ENCODE peak calls at places on chromosomes 6 and 20, in eight cellular contexts. N is HepG2, X is HCT116, V is endothelial cell of umbilical vein, S is SK-N-SH, D is GM12878, C is K562, R is H1. A is an unnamed sample.

GRCh38 chr6:119545245-119545644 is 195.7 kb upstream of the MAN1A1 start:
- DNase-seq in N (no peak), X (no peak), V (no peak), S (no peak), D (no peak), C (no peak), R (no peak), A (no peak)

GRCh38 chr6:119587537-119587936 is 238.0 kb upstream of the MAN1A1 start:
- DNase-seq in N (no peak), X (peak), V (no peak), S (no peak), D (no peak), C (no peak), R (no peak), A (peak)

GRCh38 chr6:3252369-3252768 is 6.4 kb upstream of the PSMG4 start:
- DNase-seq in N (peak), X (no peak), V (no peak), S (no peak), D (no peak), C (peak), R (no peak), A (no peak)

GRCh38 chr6:2132416-2132815 is 113.0 kb downstream of the GMDS start:
- DNase-seq in N (no peak), X (peak), V (peak), S (no peak), D (no peak), C (no peak), R (no peak), A (no peak)

GRCh38 chr20:20034486-20034885 is 17.3 kb downstream of the NAA20 start:
- DNase-seq in N (no peak), X (no peak), V (no peak), S (peak), D (no peak), C (no peak), R (no peak), A (no peak)

GRCh38 chr6:129499871-129500219 is 210.1 kb downstream of the ARHGAP18 start:
- DNase-seq in N (no peak), X (no peak), V (no peak), S (no peak), D (no peak), C (no peak), R (no peak), A (no peak)

GRCh38 chr6:168943231-168943905 is 310.3 kb downstream of the THBS2 start:
- DNase-seq in N (no peak), X (no peak), V (no peak), S (no peak), D (no peak), C (no peak), R (no peak), A (no peak)

GRCh38 chr20:431012-431904 is 23.2 kb downstream of the RBCK1 start:
- DNase-seq in N (peak), X (peak), V (peak), S (peak), D (no peak), C (peak), R (no peak), A (peak)

GRCh38 chr6:137156650-137157049 is 16.8 kb downstream of the IL22RA2 start:
- DNase-seq in N (no peak), X (no peak), V (no peak), S (no peak), D (no peak), C (no peak), R (no peak), A (no peak)

GRCh38 chr6:50030777-50031562 is 9.2 kb upstream of the DEFB110 start:
- DNase-seq in N (peak), X (peak), V (no peak), S (peak), D (no peak), C (peak), R (peak), A (peak)

GRCh38 chr6:136317023-136317649 is 27.5 kb upstream of the BCLAF1 start:
- DNase-seq in N (peak), X (peak), V (peak), S (peak), D (peak), C (peak), R (peak), A (peak)

GRCh38 chr6:51118754-51119153 is 300.1 kb downstream of the TFAP2B start:
- DNase-seq in N (no peak), X (no peak), V (no peak), S (no peak), D (no peak), C (no peak), R (no peak), A (no peak)

GRCh38 chr6:158039571-158040050 is 57.9 kb downstream of the SYNJ2 start:
- DNase-seq in N (peak), X (no peak), V (no peak), S (no peak), D (no peak), C (peak), R (no peak), A (no peak)

GRCh38 chr6:33185190-33185589 is 7.1 kb downstream of the COL11A2 start:
- DNase-seq in N (no peak), X (no peak), V (no peak), S (no peak), D (no peak), C (no peak), R (no peak), A (no peak)

GRCh38 chr6:142413111-142413510 is 111.3 kb downstream of the ADGRG6 start:
- DNase-seq in N (no peak), X (no peak), V (no peak), S (no peak), D (no peak), C (no peak), R (no peak), A (no peak)
- H3K4me2 ChIP-seq in N (no peak), X (peak), V (peak), S (peak), D (no peak), C (no peak), R (no peak), A (no peak)

DNA sequence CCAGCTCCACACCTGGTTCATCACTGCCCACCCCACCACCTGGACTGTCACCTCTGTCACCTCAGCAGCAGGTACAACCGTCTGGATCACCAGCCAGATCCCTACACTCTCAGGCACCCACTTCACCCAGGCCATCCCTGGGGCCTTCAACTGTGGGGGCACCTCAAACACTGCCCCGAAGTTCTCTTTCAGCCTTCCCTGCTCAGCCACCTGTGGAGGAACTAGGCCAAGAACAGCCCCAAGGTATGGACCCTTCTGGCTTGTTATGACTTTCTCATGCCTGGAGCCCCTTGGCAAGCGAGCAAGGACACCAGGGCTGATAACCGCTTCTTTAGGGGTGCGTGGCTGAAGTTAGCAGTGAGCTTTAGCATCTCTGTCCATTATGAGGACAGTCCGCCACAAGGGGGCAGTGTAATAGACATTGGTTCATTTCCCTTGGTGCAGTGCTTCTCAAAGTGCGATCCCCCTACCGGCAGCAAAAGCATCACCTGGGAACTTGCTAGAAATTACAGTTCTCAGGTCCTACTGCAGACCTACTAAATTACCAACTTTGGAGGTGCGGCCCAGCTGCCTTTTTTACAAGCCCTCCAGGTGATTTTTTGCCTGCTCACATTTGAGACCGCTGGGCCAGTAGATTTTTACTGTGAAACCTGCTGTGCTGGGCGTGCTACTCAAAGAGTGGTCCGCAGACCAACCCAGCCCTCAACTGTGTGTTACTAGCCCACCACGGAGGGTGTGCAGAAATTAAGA is 32.5 kb downstream of the PNPLA1 start:
- DNase-seq in N (peak), X (peak), V (peak), S (peak), D (peak), C (peak), R (peak), A (peak)
- H2AFZ ChIP-seq in N (no peak), X (peak), V (no peak), S (no peak), D (no peak), C (no peak), R (no peak), A (peak)

DNA sequence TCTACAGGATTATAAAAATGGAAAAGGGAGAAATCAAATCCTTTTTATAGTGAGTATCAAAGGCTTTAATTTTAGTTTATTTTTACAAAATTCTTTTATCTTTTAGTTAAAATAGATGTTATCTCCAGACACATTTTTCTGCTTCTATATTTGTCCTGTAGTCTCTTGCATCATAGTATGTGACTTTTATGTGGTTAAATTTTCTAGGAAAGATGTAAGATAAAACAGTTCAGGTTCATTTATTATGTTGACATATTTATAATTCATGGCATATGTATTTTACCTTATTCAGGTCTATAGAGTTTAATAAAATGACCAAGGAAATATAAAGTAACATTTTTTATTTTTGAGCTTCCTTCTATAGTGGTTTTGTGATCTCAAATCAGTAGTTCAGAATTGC is 52.7 kb upstream of the PRL start:
- DNase-seq in N (no peak), X (no peak), V (no peak), S (no peak), D (no peak), C (no peak), R (no peak), A (no peak)
- TF ChIP-seq POLR2AphosphoS5 in N (no peak), X (no peak), V (no peak), S (no peak), D (no peak), C (no peak), R (no peak), A (no peak)

GRCh38 chr6:37480118-37480736 is 19.5 kb downstream of the CCDC167 start:
- DNase-seq in N (no peak), X (no peak), V (no peak), S (no peak), D (no peak), C (no peak), R (no peak), A (no peak)

GRCh38 chr6:37482356-37483292 is 17.1 kb downstream of the CCDC167 start:
- DNase-seq in N (no peak), X (no peak), V (no peak), S (no peak), D (no peak), C (no peak), R (no peak), A (no peak)

GRCh38 chr6:37479266-37479854 is 20.3 kb downstream of the CCDC167 start:
- DNase-seq in N (no peak), X (no peak), V (no peak), S (no peak), D (no peak), C (no peak), R (no peak), A (no peak)

GRCh38 chr6:37481793-37482192 is 17.9 kb downstream of the CCDC167 start:
- DNase-seq in N (no peak), X (no peak), V (no peak), S (no peak), D (no peak), C (no peak), R (no peak), A (no peak)

GRCh38 chr6:37480951-37481597 is 18.6 kb downstream of the CCDC167 start:
- DNase-seq in N (no peak), X (no peak), V (no peak), S (no peak), D (no peak), C (no peak), R (no peak), A (peak)
- H3K4me2 ChIP-seq in N (no peak), X (no peak), V (no peak), S (no peak), D (no peak), C (no peak), R (peak), A (peak)

DNA sequence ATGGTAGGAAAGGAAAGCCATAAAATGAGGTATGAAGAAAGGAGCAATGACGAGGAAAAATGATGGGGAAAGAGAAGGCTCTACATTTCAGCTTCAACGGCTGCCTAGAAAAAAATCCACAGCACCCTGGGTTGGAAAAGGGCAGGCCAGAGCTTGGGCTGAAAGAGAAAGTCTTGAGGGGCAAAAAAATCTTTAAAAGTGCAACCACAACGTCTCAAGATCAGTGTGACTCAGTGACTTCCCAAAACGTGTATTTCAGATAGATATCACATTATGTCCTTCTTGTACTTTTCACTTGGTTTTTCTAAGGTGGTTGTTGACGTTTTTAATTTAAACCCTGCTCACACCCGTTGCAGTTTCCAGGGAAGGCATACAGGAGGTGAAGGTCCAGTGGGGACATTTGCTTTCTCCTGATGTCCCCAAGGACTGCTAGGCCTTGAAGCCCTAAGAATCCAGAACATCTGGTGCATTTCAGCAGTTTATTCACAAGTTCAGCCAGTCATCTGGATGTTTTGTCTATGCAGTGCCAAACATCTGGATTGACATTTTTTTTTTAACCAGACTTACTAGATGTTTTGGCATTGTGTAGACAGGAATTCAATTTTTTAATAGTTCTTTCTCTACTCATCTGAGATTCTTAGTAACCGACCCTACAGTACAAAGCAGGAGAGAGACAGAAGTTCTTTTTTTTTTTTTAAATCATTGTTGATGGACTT is 256.4 kb downstream of the CLIC5 start:
- DNase-seq in N (no peak), X (no peak), V (no peak), S (no peak), D (no peak), C (no peak), R (no peak), A (no peak)
- H2AFZ ChIP-seq in N (no peak), X (no peak), V (no peak), S (peak), D (no peak), C (no peak), R (no peak), A (peak)

DNA sequence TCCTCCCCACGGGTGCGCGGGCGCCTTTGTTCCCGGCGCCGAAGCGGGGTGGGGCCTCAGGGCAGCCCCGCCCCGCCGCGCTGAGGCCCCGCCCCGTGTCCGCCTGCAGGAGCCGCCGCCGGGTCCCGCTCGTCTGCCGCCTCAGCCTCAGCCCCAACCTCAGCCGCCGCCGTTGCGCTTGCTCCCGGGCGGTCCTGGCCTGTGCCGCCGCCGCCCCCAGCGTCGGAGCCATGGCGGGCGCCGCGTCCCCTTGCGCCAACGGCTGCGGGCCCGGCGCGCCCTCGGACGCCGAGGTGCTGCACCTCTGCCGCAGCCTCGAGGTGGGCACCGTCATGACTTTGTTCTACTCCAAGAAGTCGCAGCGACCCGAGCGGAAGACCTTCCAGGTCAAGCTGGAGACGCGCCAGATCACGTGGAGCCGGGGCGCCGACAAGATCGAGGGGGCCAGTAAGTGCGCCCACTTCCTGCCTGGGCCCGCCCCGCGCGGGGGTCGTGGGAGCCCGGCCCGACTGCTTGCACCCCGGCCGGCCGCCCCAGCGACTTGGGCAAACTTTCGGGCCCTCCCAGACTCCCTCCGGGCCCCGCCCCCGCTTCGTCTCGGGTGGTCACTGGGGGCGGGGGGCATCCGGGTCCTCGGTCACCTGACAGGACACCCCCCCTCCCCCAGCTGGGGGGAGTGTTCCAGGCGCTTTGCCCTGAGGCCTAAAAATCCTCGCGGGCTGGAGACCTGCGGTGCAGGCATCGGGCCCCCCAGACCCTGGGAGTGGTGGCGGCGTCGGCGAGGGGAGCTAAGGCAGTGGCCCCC is at the start of gene PLCG1:
- DNase-seq in N (peak), X (no peak), V (peak), S (peak), D (no peak), C (peak), R (peak), A (peak)
- TF ChIP-seq POLR2AphosphoS5 in N (peak), X (no peak), V (peak), S (no peak), D (no peak), C (peak), R (peak), A (peak)

DNA sequence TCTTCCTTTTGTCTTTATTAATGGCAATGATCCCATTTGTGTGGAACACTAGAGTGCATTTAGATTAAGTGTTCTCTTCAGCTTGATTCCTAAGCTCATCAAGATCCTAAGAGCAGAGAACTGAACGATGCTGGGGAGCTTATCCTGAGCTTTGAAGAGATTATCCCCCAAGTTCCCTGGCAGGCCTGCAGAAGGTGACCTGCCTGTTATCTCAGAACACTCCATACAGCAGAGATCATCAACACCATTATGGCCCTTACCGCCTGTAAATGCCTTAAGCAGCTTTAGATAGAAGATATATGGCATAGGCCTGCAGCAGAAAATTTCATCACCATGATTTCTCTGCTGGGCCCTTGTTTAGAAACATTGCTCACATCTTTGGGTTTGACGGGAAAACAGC is 779.9 kb upstream of the MAP3K7 start:
- DNase-seq in N (no peak), X (no peak), V (no peak), S (no peak), D (no peak), C (no peak), R (no peak), A (no peak)
- H3K4me2 ChIP-seq in N (no peak), X (no peak), V (no peak), S (no peak), D (no peak), C (no peak), R (no peak), A (no peak)

GRCh38 chr6:149166747-149167146 is 150.8 kb upstream of the TAB2 start:
- DNase-seq in N (no peak), X (no peak), V (peak), S (peak), D (no peak), C (no peak), R (no peak), A (no peak)
- H2AFZ ChIP-seq in N (no peak), X (peak), V (no peak), S (peak), D (peak), C (no peak), R (peak), A (peak)

GRCh38 chr6:106782524-106783265 is 153.3 kb downstream of the QRSL1 start:
- DNase-seq in N (no peak), X (no peak), V (no peak), S (no peak), D (no peak), C (no peak), R (no peak), A (no peak)
- TF ChIP-seq POLR2AphosphoS5 in N (no peak), X (no peak), V (no peak), S (no peak), D (no peak), C (no peak), R (no peak), A (no peak)

GRCh38 chr6:113901482-113901881 is 44.3 kb downstream of the MARCKS start:
- DNase-seq in N (no peak), X (no peak), V (peak), S (no peak), D (no peak), C (no peak), R (no peak), A (no peak)

GRCh38 chr6:113908801-113909200 is 51.7 kb downstream of the MARCKS start:
- DNase-seq in N (no peak), X (no peak), V (no peak), S (no peak), D (no peak), C (no peak), R (no peak), A (no peak)

GRCh38 chr6:113907107-113907506 is 50.0 kb downstream of the MARCKS start:
- DNase-seq in N (peak), X (no peak), V (peak), S (no peak), D (no peak), C (no peak), R (no peak), A (no peak)

GRCh38 chr6:113909224-113909856 is 52.2 kb downstream of the MARCKS start:
- DNase-seq in N (peak), X (peak), V (peak), S (peak), D (peak), C (peak), R (peak), A (peak)

DNA sequence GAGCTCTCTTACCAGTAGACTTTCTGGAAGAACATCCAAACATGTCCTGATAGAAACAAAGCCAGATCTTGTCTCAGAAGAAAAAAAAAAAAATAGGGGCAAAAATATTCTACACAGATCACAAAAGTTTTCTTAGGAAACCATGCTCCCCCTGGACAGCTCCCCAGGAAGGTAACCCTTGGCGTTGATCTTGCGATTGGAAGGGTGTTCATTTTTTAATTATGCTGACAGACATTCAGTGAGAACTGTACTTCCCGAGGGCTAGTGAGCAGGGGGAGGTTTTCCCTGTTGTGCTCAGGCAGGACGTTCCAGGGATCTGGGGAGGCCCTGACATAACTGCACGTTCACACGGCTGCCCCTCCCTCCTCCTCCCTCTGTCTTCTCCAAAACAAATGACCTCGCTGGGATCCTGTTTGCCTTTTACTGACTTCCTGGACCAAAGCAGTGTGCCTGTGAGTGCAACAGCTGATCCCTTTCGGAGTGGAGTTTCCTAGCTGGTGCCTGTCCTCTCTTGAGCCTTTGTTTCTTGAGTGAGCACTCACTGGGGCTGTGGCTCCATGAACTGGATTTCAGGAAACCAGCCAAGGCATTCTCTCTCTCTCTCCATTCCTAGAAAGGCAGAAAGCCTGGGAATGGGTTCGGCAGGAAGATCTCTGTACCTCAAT is 46.7 kb downstream of the MARCKS start:
- DNase-seq in N (peak), X (no peak), V (peak), S (no peak), D (no peak), C (no peak), R (no peak), A (no peak)
- H3K4me2 ChIP-seq in N (peak), X (no peak), V (no peak), S (no peak), D (no peak), C (no peak), R (no peak), A (no peak)